ENCODE peak calls at places on chromosomes 2 and 18, in seven cellular contexts. I is neuronal stem cell, Z is ovary, Q is stomach, C is right lobe of liver, E is adrenal gland, N is cardiac muscle cell. W is an unnamed sample.

GRCh38 chr2:187642498-187642897 is 88.3 kb upstream of the TFPI start:
- DNase-seq in I (no peak), Z (no peak), Q (no peak), C (no peak), E (no peak), N (no peak), W (no peak)

GRCh38 chr2:6922201-6922656 is 5.0 kb downstream of the RNF144A start:
- DNase-seq in I (no peak), Z (no peak), Q (no peak), C (no peak), E (no peak), N (no peak), W (no peak)

GRCh38 chr18:35362531-35362930 is 14.6 kb downstream of the ZNF396 start:
- DNase-seq in I (no peak), Z (no peak), Q (no peak), C (no peak), E (no peak), N (no peak), W (no peak)

GRCh38 chr2:11646530-11646929 is 23.5 kb downstream of the NTSR2 start:
- DNase-seq in I (no peak), Z (no peak), Q (no peak), C (no peak), E (no peak), N (no peak), W (peak)

GRCh38 chr18:49021433-49022129 is 70.8 kb upstream of the SMAD7 start:
- DNase-seq in I (no peak), Z (no peak), Q (peak), C (peak), E (peak), N (peak), W (no peak)

GRCh38 chr2:145931836-145932352 is 1412.0 kb upstream of the ZEB2 start:
- DNase-seq in I (no peak), Z (no peak), Q (no peak), C (no peak), E (no peak), N (no peak), W (no peak)

GRCh38 chr18:34807106-34807796 is 97.2 kb downstream of the DTNA start:
- DNase-seq in I (no peak), Z (no peak), Q (no peak), C (no peak), E (no peak), N (no peak), W (no peak)

GRCh38 chr18:1779587-1779986 is 791.7 kb downstream of the METTL4 start:
- DNase-seq in I (no peak), Z (no peak), Q (no peak), C (no peak), E (no peak), N (no peak), W (no peak)

GRCh38 chr2:172285010-172285621 is 142.3 kb upstream of the ITGA6 start:
- DNase-seq in I (peak), Z (no peak), Q (no peak), C (no peak), E (no peak), N (peak), W (no peak)

GRCh38 chr2:120885311-120885710 is 149.6 kb downstream of the GLI2 start:
- DNase-seq in I (no peak), Z (no peak), Q (no peak), C (no peak), E (no peak), N (no peak), W (no peak)

GRCh38 chr2:239685556-239685955 is 284.7 kb upstream of the HDAC4 start:
- DNase-seq in I (no peak), Z (no peak), Q (no peak), C (no peak), E (no peak), N (no peak), W (no peak)

GRCh38 chr18:79905389-79905911 is 46.0 kb downstream of the SLC66A2 start:
- DNase-seq in I (no peak), Z (no peak), Q (no peak), C (no peak), E (no peak), N (no peak), W (no peak)

GRCh38 chr2:149076863-149077412 is 38.4 kb downstream of the LYPD6B start:
- DNase-seq in I (no peak), Z (no peak), Q (no peak), C (no peak), E (no peak), N (peak), W (no peak)

GRCh38 chr2:168348076-168348475 is 100.7 kb upstream of the STK39 start:
- DNase-seq in I (peak), Z (no peak), Q (peak), C (no peak), E (peak), N (peak), W (no peak)

GRCh38 chr2:3624059-3624794 is 29.3 kb downstream of the COLEC11 start:
- DNase-seq in I (no peak), Z (peak), Q (peak), C (no peak), E (no peak), N (no peak), W (peak)

GRCh38 chr2:205682239-205683021 is at the start of gene NRP2:
- DNase-seq in I (peak), Z (peak), Q (peak), C (peak), E (peak), N (peak), W (peak)

GRCh38 chr2:143759455-143759854 is 630.2 kb downstream of the ARHGAP15 start:
- DNase-seq in I (peak), Z (no peak), Q (peak), C (no peak), E (no peak), N (peak), W (no peak)

GRCh38 chr2:63805412-63805811 is 36.3 kb upstream of the UGP2 start:
- DNase-seq in I (no peak), Z (no peak), Q (no peak), C (no peak), E (no peak), N (no peak), W (no peak)

GRCh38 chr2:227430644-227431043 is 41.3 kb upstream of the AGFG1 start:
- DNase-seq in I (no peak), Z (no peak), Q (no peak), C (no peak), E (no peak), N (no peak), W (no peak)

GRCh38 chr2:6841537-6842287 is 24.0 kb downstream of the CMPK2 start:
- DNase-seq in I (no peak), Z (no peak), Q (no peak), C (no peak), E (no peak), N (no peak), W (no peak)

GRCh38 chr2:220847587-220847986 is 724.5 kb downstream of the EPHA4 start:
- DNase-seq in I (no peak), Z (no peak), Q (no peak), C (no peak), E (no peak), N (no peak), W (no peak)

GRCh38 chr2:158493458-158493857 is 36.7 kb downstream of the PKP4 start:
- DNase-seq in I (no peak), Z (no peak), Q (no peak), C (no peak), E (no peak), N (peak), W (no peak)

GRCh38 chr2:222861411-222862067 is 703 bp downstream of the ACSL3 start:
- DNase-seq in I (no peak), Z (peak), Q (peak), C (peak), E (peak), N (no peak), W (peak)

GRCh38 chr2:200765139-200765951 is 46.4 kb upstream of the BZW1 start:
- DNase-seq in I (no peak), Z (no peak), Q (no peak), C (no peak), E (peak), N (no peak), W (no peak)

GRCh38 chr2:173982918-173983317 is 17.7 kb upstream of the SP3 start:
- DNase-seq in I (no peak), Z (peak), Q (no peak), C (no peak), E (no peak), N (no peak), W (no peak)

GRCh38 chr18:59961086-59961485 is 61.3 kb downstream of the PMAIP1 start:
- DNase-seq in I (no peak), Z (no peak), Q (no peak), C (no peak), E (no peak), N (no peak), W (no peak)

GRCh38 chr2:226447896-226448295 is 351.7 kb downstream of the IRS1 start:
- DNase-seq in I (no peak), Z (no peak), Q (no peak), C (no peak), E (no peak), N (no peak), W (no peak)

GRCh38 chr2:20806286-20806685 is 16.6 kb downstream of the LDAH start:
- DNase-seq in I (no peak), Z (no peak), Q (no peak), C (no peak), E (no peak), N (no peak), W (no peak)

GRCh38 chr2:30382995-30383394 is 64.1 kb upstream of the LCLAT1 start:
- DNase-seq in I (no peak), Z (no peak), Q (no peak), C (no peak), E (no peak), N (no peak), W (no peak)

GRCh38 chr2:35298493-35298892 is 1057.1 kb upstream of the CRIM1 start:
- DNase-seq in I (no peak), Z (no peak), Q (no peak), C (no peak), E (peak), N (no peak), W (no peak)

GRCh38 chr2:205539603-205540002 is 142.7 kb upstream of the NRP2 start:
- DNase-seq in I (no peak), Z (no peak), Q (no peak), C (no peak), E (no peak), N (no peak), W (no peak)

GRCh38 chr2:74835831-74836674 is 2.1 kb downstream of the HK2 start:
- DNase-seq in I (peak), Z (no peak), Q (no peak), C (no peak), E (no peak), N (peak), W (no peak)

GRCh38 chr2:6526093-6526824 is 339.4 kb downstream of the CMPK2 start:
- DNase-seq in I (peak), Z (no peak), Q (peak), C (no peak), E (no peak), N (peak), W (no peak)

GRCh38 chr2:120398051-120398960 is 52.4 kb downstream of the INHBB start:
- DNase-seq in I (no peak), Z (no peak), Q (peak), C (peak), E (no peak), N (no peak), W (peak)

GRCh38 chr2:165533331-165533730 is 63.8 kb downstream of the CSRNP3 start:
- DNase-seq in I (no peak), Z (no peak), Q (no peak), C (no peak), E (no peak), N (no peak), W (no peak)

GRCh38 chr2:102790086-102790453 is 28.2 kb downstream of the TMEM182 start:
- DNase-seq in I (no peak), Z (no peak), Q (no peak), C (no peak), E (no peak), N (no peak), W (no peak)

GRCh38 chr2:231576465-231576864 is 16.2 kb upstream of the TEX44 start:
- DNase-seq in I (no peak), Z (no peak), Q (no peak), C (no peak), E (no peak), N (no peak), W (no peak)

GRCh38 chr2:38653715-38654494 is 12.0 kb upstream of the GALM start:
- DNase-seq in I (no peak), Z (no peak), Q (no peak), C (no peak), E (peak), N (no peak), W (no peak)

GRCh38 chr2:233037078-233037477 is 4.6 kb downstream of the NEU2 start:
- DNase-seq in I (no peak), Z (no peak), Q (no peak), C (no peak), E (no peak), N (no peak), W (no peak)
- H3K27ac ChIP-seq in I (no peak), Z (no peak), Q (no peak), C (no peak), E (no peak), N (no peak), W (no peak)

GRCh38 chr18:72867721-72868665 is at the start of gene NETO1:
- DNase-seq in I (peak), Z (no peak), Q (no peak), C (no peak), E (no peak), N (peak), W (no peak)
- H3K4me3 ChIP-seq in I (peak), Z (no peak), Q (peak), C (no peak), E (no peak), N (peak), W (no peak)

GRCh38 chr2:12720752-12721151 is 4.0 kb downstream of the TRIB2 start:
- DNase-seq in I (no peak), Z (no peak), Q (no peak), C (no peak), E (no peak), N (no peak), W (no peak)

GRCh38 chr2:12720181-12720580 is 3.4 kb downstream of the TRIB2 start:
- DNase-seq in I (no peak), Z (no peak), Q (no peak), C (no peak), E (no peak), N (no peak), W (no peak)

GRCh38 chr2:12718662-12719399 is 2.1 kb downstream of the TRIB2 start:
- DNase-seq in I (peak), Z (peak), Q (no peak), C (no peak), E (no peak), N (peak), W (no peak)

GRCh38 chr2:12717988-12718661 is 1.4 kb downstream of the TRIB2 start:
- DNase-seq in I (peak), Z (peak), Q (peak), C (no peak), E (peak), N (peak), W (peak)

DNA sequence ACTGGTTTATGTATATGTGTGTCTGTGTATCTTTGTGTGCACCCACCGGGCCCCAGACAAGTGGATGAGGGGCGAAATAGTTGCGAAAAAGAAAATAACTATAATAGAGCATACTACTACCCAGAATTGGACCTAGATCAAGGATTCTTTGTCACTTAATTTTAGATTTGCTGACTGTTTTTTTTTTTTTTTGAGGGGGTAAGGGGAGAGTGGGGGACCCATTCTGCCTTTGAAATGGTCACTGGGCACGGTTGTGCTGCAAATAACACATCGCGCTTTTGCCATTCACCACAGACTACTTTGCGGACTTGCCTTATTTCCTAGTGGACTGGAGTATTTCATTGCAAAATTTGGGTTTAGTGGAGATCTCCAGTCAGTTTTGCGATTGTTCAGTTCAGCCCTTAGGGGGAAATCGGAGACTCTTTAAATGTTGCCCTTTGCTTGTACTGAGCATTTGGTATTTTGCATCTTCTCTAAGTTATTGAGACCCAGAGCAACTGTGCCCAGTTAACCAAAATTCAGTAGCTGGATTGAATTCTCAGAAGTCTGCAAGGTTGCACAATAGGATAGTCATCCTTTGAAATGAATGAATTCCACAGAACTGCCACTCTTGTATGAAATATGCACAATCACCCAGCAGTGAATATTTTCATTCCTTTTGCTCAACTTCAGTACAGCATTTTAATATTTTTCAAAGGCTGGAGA is 2.8 kb downstream of the TRIB2 start:
- DNase-seq in I (no peak), Z (no peak), Q (no peak), C (no peak), E (no peak), N (no peak), W (no peak)
- H3K27ac ChIP-seq in I (peak), Z (peak), Q (peak), C (peak), E (peak), N (no peak), W (peak)

DNA sequence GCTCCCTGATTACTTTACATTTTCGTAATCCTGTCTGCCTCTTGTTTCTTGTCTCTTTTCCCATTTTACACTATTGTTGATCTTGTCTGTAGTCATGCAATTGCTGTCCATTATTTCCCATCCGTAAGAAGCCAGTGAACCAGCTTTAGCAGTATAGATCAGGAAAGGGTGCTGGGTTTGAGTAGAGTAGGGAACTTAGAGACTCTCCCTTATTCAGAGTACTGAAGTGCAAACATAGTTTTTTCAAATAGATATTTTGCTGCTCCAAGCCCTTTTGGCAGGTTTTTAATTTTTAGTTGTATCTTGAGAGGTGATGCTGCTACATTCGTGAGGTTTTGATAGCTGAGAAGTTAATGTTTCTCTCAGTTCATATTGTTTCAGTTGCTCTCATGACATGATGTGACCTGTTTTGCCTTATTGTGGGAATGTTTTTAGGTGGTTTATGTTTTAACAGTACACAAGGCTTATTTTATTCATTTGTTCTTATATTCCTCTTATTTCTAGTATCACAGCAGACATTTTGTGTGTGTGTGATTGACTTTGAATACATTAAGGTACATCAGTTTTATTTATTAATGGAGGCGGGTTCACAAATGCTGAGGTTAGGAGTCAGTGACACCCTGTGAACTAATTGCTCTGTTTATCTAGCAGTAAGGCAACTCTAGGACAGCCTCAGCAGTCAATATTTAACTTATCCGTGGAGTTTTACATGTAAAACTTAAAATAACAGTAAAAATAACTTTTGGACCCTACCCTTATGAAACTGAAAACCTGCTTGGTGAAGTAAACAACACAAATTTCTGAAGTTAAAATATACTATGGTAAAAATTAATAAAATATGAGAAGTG is 118.4 kb downstream of the ZNF407 start:
- DNase-seq in I (no peak), Z (no peak), Q (no peak), C (no peak), E (no peak), N (no peak), W (no peak)
- H3K4me3 ChIP-seq in I (no peak), Z (no peak), Q (no peak), C (no peak), E (no peak), N (no peak), W (no peak)

DNA sequence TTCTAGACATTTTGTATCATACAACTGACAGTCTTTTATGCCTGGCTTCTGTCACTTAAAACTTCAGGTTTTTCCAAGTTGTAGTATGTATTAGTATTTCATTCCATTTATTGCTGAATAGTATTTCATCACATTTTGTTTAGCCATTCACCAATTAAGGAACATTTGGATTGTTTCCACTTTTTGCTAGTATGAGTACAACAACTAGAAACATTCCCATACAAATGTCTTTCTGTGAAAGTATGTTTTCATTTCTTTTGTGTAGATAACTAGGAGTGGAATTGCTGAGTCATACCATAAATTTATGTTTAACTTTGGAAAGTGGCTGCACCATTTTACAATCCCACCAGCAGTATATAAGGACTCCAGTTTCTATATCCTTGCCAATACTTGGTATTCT is 135.9 kb downstream of the ATAD2B start:
- DNase-seq in I (no peak), Z (no peak), Q (no peak), C (no peak), E (no peak), N (no peak), W (no peak)
- H3K27ac ChIP-seq in I (no peak), Z (no peak), Q (no peak), C (no peak), E (no peak), N (no peak), W (no peak)

DNA sequence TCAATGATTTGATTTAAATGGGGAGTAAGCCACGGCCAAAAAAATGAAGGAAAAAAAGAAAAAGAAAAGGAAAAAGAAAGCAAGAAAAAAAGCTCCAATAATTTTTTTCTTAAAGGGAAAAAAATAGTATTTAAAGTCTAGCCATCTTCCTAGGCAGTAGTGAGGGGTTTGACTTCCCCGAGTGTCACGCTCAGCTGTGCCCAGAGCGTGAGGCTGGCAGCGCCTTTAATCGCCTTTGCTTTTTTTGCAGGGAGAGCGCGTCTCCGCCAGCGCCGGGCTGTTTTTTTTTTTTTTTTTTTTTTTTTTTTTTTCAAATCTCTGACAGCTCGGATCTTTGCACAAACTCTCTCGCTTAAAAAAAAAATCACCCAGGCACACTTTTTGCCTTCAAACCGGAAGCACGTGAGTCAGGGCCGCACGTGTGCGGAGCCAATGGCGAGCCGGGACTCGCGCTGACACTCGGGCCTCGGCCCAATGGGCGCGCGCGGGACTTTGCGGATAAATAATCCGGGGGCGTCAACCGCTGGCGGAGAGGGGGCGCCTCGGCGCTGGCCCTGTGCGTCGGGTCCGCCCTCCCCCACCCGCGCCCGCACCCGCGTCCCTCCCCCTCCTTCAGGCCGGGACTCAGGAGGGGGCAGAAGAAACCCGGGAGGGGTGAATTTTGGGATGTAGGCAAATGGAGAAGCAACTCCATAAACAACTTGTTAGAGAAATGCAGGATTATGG is at the start of gene EN1:
- DNase-seq in I (peak), Z (no peak), Q (no peak), C (no peak), E (no peak), N (peak), W (no peak)
- H3K4me3 ChIP-seq in I (no peak), Z (peak), Q (peak), C (no peak), E (no peak), N (peak), W (peak)

W was measured in sigmoid colon.